ENCODE peak calls at places on chromosomes 12 and 14, in four cellular contexts. One of them, this sample, is unnamed.
A peak's percentile ranks its signal among the peaks of the same experiment; 100 is the strongest.

GRCh38 chr12:106140223-106140986 is 1.7 kb upstream of the NUAK1 start:
- DNase-seq in HEK293T: no peak
- DNase-seq in K562: no peak
- DNase-seq in HepG2: no peak
- DNase-seq in this sample: no peak

GRCh38 chr14:99604766-99605298 is 825 bp upstream of the CCDC85C start:
- DNase-seq in K562: peak; percentile 37
- DNase-seq in HEK293T: peak; percentile 45
- DNase-seq in HepG2: no peak
- DNase-seq in this sample: no peak

GRCh38 chr14:104657563-104658324 is 31.7 kb upstream of the INF2 start:
- DNase-seq in HepG2: no peak
- DNase-seq in HEK293T: no peak
- DNase-seq in K562: no peak
- DNase-seq in this sample: no peak

GRCh38 chr12:53695148-53696138 is 19.6 kb upstream of the ATP5MC2 start:
- DNase-seq in K562: peak; percentile 37
- DNase-seq in HepG2: no peak
- DNase-seq in HEK293T: peak; percentile 70
- DNase-seq in this sample: no peak

GRCh38 chr14:52259452-52259851 is 8.0 kb upstream of the PTGDR start:
- DNase-seq in HepG2: no peak
- DNase-seq in HEK293T: no peak
- DNase-seq in K562: no peak
- DNase-seq in this sample: no peak

GRCh38 chr12:20097561-20097960 is 270.8 kb upstream of the PDE3A start:
- DNase-seq in K562: no peak
- DNase-seq in HEK293T: no peak
- DNase-seq in HepG2: no peak
- DNase-seq in this sample: peak; percentile 28

GRCh38 chr12:84497819-84498218 is 414.8 kb downstream of the SLC6A15 start:
- DNase-seq in HEK293T: peak; percentile 26
- DNase-seq in K562: no peak
- DNase-seq in HepG2: peak; percentile 15
- DNase-seq in this sample: no peak

GRCh38 chr12:48779869-48780268 is 9.0 kb downstream of the ADCY6 start:
- DNase-seq in K562: peak; percentile 37
- DNase-seq in HEK293T: no peak
- DNase-seq in HepG2: no peak
- DNase-seq in this sample: no peak

GRCh38 chr12:91133871-91134270 is 22.6 kb upstream of the LUM start:
- DNase-seq in HepG2: no peak
- DNase-seq in K562: no peak
- DNase-seq in HEK293T: no peak
- DNase-seq in this sample: no peak

GRCh38 chr12:91276529-91276928 is 93.9 kb upstream of the DCN start:
- DNase-seq in K562: no peak
- DNase-seq in HEK293T: no peak
- DNase-seq in HepG2: no peak
- DNase-seq in this sample: no peak

GRCh38 chr12:64699504-64700115 is 59.6 kb downstream of the GNS start:
- DNase-seq in HepG2: no peak
- DNase-seq in HEK293T: no peak
- DNase-seq in K562: no peak
- DNase-seq in this sample: no peak

GRCh38 chr12:48758737-48759136 is 30.2 kb downstream of the ADCY6 start:
- DNase-seq in HEK293T: no peak
- DNase-seq in K562: no peak
- DNase-seq in HepG2: no peak
- DNase-seq in this sample: no peak

GRCh38 chr14:56659964-56660551 is 80.5 kb downstream of the TMEM260 start:
- DNase-seq in K562: peak; percentile 38
- DNase-seq in HepG2: peak; percentile 50
- DNase-seq in HEK293T: peak; percentile 61
- DNase-seq in this sample: no peak

GRCh38 chr12:116236148-116236731 is 41.3 kb downstream of the MED13L start:
- DNase-seq in K562: peak; percentile 76
- DNase-seq in HEK293T: no peak
- DNase-seq in HepG2: peak; percentile 43
- DNase-seq in this sample: peak; percentile 16

GRCh38 chr14:73467377-73467776 is 9.0 kb upstream of the NUMB start:
- DNase-seq in HEK293T: no peak
- DNase-seq in HepG2: no peak
- DNase-seq in K562: peak; percentile 73
- DNase-seq in this sample: no peak

GRCh38 chr14:81170104-81170828 is 50.5 kb downstream of the GTF2A1 start:
- DNase-seq in HEK293T: peak; percentile 86
- DNase-seq in K562: peak; percentile 85
- DNase-seq in HepG2: peak; percentile 84
- DNase-seq in this sample: peak; percentile 61

DNA sequence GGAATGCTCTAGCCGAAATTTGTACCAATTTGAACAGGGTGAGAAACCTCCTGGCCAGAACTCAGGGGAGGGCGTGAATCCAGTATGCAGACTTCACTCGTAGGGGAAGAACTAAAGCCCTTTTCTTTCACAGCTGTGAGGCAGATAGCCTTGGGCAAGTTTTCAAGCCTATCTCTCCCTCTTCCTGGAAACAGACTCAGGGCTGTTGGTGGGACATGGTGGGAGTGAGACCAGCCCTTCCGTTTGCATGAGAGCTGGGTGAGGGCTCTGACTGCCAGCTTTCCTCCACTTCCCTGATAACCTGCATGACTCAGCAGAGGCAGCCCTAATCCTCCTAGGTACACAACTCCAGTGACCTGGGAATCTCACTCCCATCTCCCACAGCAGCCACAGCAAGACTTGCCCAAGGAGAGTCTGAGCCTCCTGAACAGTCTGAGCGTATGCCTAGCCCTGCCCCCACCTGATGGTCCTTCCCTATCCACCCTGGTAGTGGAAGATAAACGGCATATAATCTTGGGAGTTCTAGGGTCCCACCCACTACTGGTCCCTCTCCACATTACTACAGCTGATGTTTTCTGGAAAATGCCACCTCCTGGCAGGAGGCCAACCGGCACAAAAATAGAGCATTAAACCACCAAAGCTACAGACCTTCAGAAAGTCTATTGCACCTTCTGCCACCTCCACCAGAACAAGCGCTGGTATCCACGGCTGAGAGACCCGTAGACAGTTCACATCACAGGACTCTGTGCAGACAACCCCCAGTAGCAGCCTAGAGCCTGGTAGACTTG is 170.2 kb upstream of the AMIGO2 start:
- DNase-seq in HepG2: no peak
- DNase-seq in HEK293T: no peak
- DNase-seq in K562: peak; percentile 88
- DNase-seq in this sample: no peak
- TF ChIP-seq TARDBP in HepG2: no peak
- TF ChIP-seq TARDBP in HEK293T: no peak
- TF ChIP-seq TARDBP in K562: peak; percentile 25
- TF ChIP-seq TARDBP in this sample: no peak

DNA sequence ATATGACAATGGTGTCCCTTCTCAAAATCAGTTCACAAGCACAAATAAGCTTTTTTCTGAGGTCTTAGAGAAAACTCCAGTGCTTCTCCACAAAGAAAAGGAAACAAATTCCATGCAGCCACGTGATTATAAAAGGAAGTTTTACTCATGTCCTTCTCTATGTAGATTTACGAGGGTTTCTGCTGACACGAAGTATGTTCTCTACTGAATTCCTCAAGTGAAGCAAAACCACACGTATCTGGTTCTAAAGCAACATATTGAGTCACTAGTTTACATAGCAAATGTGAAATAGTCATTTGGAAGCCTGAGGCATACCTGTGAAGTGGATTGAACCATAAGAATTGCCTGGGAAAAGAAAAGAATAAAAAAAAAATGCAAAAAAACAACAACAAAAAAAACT is 31.9 kb downstream of the BMP4 start:
- DNase-seq in K562: no peak
- DNase-seq in HepG2: peak; percentile 37
- DNase-seq in HEK293T: no peak
- DNase-seq in this sample: no peak
- TF ChIP-seq TARDBP in K562: no peak
- TF ChIP-seq TARDBP in HepG2: no peak
- TF ChIP-seq TARDBP in HEK293T: no peak
- TF ChIP-seq TARDBP in this sample: no peak

GRCh38 chr14:23320584-23321571 is at the start of gene PABPN1:
- DNase-seq in HepG2: peak; percentile 100
- DNase-seq in K562: peak; percentile 100
- DNase-seq in HEK293T: peak; percentile 92
- DNase-seq in this sample: peak; percentile 99

GRCh38 chr14:23322568-23323517 is 1.6 kb downstream of the PABPN1 start:
- DNase-seq in HEK293T: no peak
- DNase-seq in K562: no peak
- DNase-seq in HepG2: no peak
- DNase-seq in this sample: no peak

GRCh38 chr14:23323838-23324454 is 2.7 kb downstream of the PABPN1 start:
- DNase-seq in HepG2: no peak
- DNase-seq in HEK293T: no peak
- DNase-seq in K562: no peak
- DNase-seq in this sample: no peak

GRCh38 chr14:23319746-23320583 is 1.3 kb upstream of the PABPN1 start:
- DNase-seq in HepG2: no peak
- DNase-seq in HEK293T: no peak
- DNase-seq in K562: no peak
- DNase-seq in this sample: no peak

GRCh38 chr14:23321572-23322547 is 603 bp downstream of the PABPN1 start:
- DNase-seq in HepG2: peak; percentile 71
- DNase-seq in HEK293T: peak; percentile 34
- DNase-seq in K562: peak; percentile 65
- DNase-seq in this sample: no peak
- TF ChIP-seq TARDBP in HepG2: peak; percentile 17
- TF ChIP-seq TARDBP in HEK293T: no peak
- TF ChIP-seq TARDBP in K562: no peak
- TF ChIP-seq TARDBP in this sample: no peak

DNA sequence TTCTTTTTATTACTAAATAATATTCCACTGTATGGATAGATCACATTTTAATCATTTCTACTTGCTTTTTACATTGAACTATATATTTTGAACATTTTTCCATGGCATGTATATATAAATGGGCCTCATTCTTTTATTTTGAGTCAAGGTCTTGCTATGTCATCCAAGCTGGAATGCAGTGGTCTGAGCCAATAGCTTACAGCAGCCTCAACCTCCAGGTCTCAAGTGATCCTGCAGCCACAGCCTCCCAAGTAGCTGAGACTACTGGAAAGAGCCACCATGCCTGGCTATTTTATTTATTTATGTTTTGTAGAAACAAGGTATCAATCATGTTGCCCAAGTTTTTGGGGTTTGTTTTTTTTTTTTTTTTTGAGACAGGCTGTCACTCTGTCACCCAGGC is 7.6 kb downstream of the FCF1 start:
- DNase-seq in K562: no peak
- DNase-seq in HepG2: no peak
- DNase-seq in HEK293T: no peak
- DNase-seq in this sample: no peak
- TF ChIP-seq TARDBP in K562: no peak
- TF ChIP-seq TARDBP in HepG2: no peak
- TF ChIP-seq TARDBP in HEK293T: no peak
- TF ChIP-seq TARDBP in this sample: no peak

DNA sequence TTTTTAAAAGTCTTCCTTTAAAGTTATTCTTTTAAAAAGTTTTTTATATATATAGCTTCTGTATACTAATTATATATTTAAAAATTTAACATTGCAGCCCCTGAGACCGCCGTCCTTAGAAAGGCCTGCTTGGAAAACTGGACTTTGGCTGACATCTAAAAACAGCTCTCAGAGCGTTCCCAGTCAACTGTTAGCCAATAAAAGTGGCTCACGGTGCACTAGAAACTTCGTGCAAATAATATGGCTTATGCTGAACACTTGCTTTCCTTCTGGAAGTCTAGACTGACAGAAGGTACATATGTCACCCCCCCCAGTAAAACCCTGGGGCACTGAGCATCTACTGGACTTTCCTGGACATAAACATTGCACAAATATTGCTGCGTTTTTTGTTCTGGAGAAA is 115.0 kb downstream of the KIF21A start:
- DNase-seq in K562: no peak
- DNase-seq in HEK293T: no peak
- DNase-seq in HepG2: no peak
- DNase-seq in this sample: no peak
- TF ChIP-seq TARDBP in K562: no peak
- TF ChIP-seq TARDBP in HEK293T: no peak
- TF ChIP-seq TARDBP in HepG2: no peak
- TF ChIP-seq TARDBP in this sample: no peak

DNA sequence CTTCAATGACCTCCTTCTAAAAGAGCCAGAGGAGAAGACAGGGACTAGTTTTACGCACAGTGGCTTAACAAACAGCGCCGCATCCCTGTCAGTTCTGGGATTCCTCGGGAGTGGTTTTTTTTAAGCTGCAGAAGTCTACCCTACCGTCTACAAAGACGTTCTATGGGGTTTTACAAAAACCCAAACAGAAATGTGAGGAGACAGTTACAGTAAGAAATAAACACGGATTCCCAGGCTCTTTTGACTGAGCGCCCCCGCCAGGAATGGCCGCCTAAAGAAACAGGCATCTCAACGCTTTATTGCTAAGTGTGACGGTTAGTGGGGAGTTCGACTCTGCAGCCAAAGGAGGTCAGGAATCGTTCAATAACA is 484 bp downstream of the ALKBH1 start:
- DNase-seq in HepG2: peak; percentile 14
- DNase-seq in K562: peak; percentile 49
- DNase-seq in HEK293T: peak; percentile 36
- DNase-seq in this sample: no peak
- TF ChIP-seq TARDBP in HepG2: no peak
- TF ChIP-seq TARDBP in K562: no peak
- TF ChIP-seq TARDBP in HEK293T: no peak
- TF ChIP-seq TARDBP in this sample: no peak

GRCh38 chr12:58455146-58455545 is 465.2 kb downstream of the LRIG3 start:
- DNase-seq in K562: no peak
- DNase-seq in HEK293T: no peak
- DNase-seq in HepG2: no peak
- DNase-seq in this sample: no peak
- TF ChIP-seq TARDBP in K562: no peak
- TF ChIP-seq TARDBP in HEK293T: no peak
- TF ChIP-seq TARDBP in HepG2: no peak
- TF ChIP-seq TARDBP in this sample: no peak

DNA sequence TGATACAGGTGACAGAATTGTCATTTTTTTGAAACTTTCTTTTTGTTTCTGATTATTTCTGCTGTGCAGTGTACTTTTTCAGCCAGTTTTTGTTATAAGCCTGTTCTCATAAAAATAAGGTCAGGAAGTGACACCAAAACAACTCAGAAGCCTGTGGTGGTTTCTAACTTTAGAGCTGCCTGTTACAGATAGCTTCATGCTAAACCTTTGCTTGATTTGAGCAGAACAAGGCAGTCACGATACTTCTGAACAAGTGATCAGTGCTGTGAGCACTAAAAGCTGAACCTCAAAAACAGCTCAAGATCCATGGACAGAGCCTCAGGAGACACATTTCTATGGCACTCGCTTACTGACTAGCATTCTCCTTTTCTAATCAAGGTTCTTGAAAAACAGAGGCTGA is 82.0 kb downstream of the PRKCH start:
- DNase-seq in HEK293T: no peak
- DNase-seq in HepG2: no peak
- DNase-seq in K562: no peak
- DNase-seq in this sample: peak; percentile 61
- TF ChIP-seq TARDBP in HEK293T: no peak
- TF ChIP-seq TARDBP in HepG2: no peak
- TF ChIP-seq TARDBP in K562: no peak
- TF ChIP-seq TARDBP in this sample: no peak

This sample was measured in GM12878.